ENCODE peak calls at places on chromosomes 1 and 21, in six cellular contexts. S is EH; U is globus pallidus; H is thyroid gland; Q is stimulated activated CD8-positive, alpha-beta memory T cell treated with anti-CD3 and anti-CD28 coated beads, Interleukin-4, amount 100 ng/mL, for 4 hours; B is GM23248. P is an unnamed sample.

GRCh38 chr21:29504751-29505321 is 206.1 kb downstream of the BACH1 start:
- DNase-seq in S (peak), U (no peak), H (no peak), Q (no peak), B (peak), P (no peak)

GRCh38 chr1:22709891-22710687 is 550 bp upstream of the EPHB2 start:
- DNase-seq in S (peak), U (peak), H (peak), Q (no peak), B (peak), P (peak)

GRCh38 chr1:23529146-23530088 is 1.6 kb downstream of the E2F2 start:
- DNase-seq in S (no peak), U (no peak), H (peak), Q (no peak), B (no peak), P (no peak)

GRCh38 chr21:24693779-24694178 is 913.5 kb downstream of the MRPL39 start:
- DNase-seq in S (no peak), U (no peak), H (no peak), Q (no peak), B (no peak), P (no peak)

GRCh38 chr1:74811421-74812179 is 78.6 kb downstream of the TYW3 start:
- DNase-seq in S (no peak), U (no peak), H (no peak), Q (no peak), B (no peak), P (no peak)

GRCh38 chr1:194367121-194367520 is 1180.7 kb upstream of the B3GALT2 start:
- DNase-seq in S (peak), U (no peak), H (no peak), Q (no peak), B (no peak), P (no peak)

GRCh38 chr1:94350350-94350924 is 67.8 kb upstream of the ABCD3 start:
- DNase-seq in S (no peak), U (no peak), H (no peak), Q (no peak), B (no peak), P (no peak)

GRCh38 chr1:64471218-64471719 is 1.3 kb downstream of the CACHD1 start:
- DNase-seq in S (peak), U (no peak), H (peak), Q (no peak), B (peak), P (no peak)

GRCh38 chr1:231334079-231334666 is 3.5 kb downstream of the EXOC8 start:
- DNase-seq in S (no peak), U (no peak), H (no peak), Q (no peak), B (no peak), P (no peak)

GRCh38 chr1:119226880-119227279 is 86.4 kb upstream of the WARS2 start:
- DNase-seq in S (no peak), U (no peak), H (no peak), Q (no peak), B (no peak), P (no peak)

GRCh38 chr1:61299468-61299867 is 217.1 kb downstream of the NFIA start:
- DNase-seq in S (no peak), U (no peak), H (no peak), Q (no peak), B (no peak), P (no peak)

GRCh38 chr21:34367320-34367935 is 3.6 kb downstream of the KCNE2 start:
- DNase-seq in S (peak), U (peak), H (peak), Q (no peak), B (peak), P (peak)

GRCh38 chr1:156750191-156750931 is 1.1 kb downstream of the HDGF start:
- DNase-seq in S (peak), U (no peak), H (peak), Q (no peak), B (peak), P (no peak)

P was measured in G401.